ENCODE peak calls at places on chromosomes 6 and 20, in eight cellular contexts. Z, F, B, L, R, H, I and G are unnamed samples.

GRCh38 chr6:28683945-28684538 is 158.4 kb downstream of the GPX5 start:
- DNase-seq in Z (no peak), F (no peak), B (no peak), L (peak), R (peak), H (no peak), I (peak), G (no peak)

GRCh38 chr6:162772466-162772865 is 44.7 kb downstream of the PACRG start:
- DNase-seq in Z (no peak), F (no peak), B (no peak), L (no peak), R (no peak), H (no peak), I (no peak), G (no peak)

GRCh38 chr20:41064377-41064776 is 35.8 kb downstream of the TOP1 start:
- DNase-seq in Z (no peak), F (no peak), B (no peak), L (no peak), R (no peak), H (no peak), I (no peak), G (no peak)

GRCh38 chr6:100370265-100370664 is 94.5 kb downstream of the SIM1 start:
- DNase-seq in Z (no peak), F (no peak), B (no peak), L (no peak), R (no peak), H (no peak), I (no peak), G (no peak)

GRCh38 chr20:1871807-1872455 is 23.3 kb upstream of the SIRPA start:
- DNase-seq in Z (no peak), F (no peak), B (no peak), L (no peak), R (no peak), H (no peak), I (no peak), G (no peak)

GRCh38 chr20:49247792-49248191 is 28.6 kb downstream of the DDX27 start:
- DNase-seq in Z (no peak), F (no peak), B (no peak), L (no peak), R (no peak), H (no peak), I (no peak), G (no peak)

GRCh38 chr20:45341939-45342862 is 6.0 kb downstream of the SDC4 start:
- DNase-seq in Z (peak), F (peak), B (peak), L (peak), R (peak), H (peak), I (peak), G (peak)

GRCh38 chr20:39954585-39954984 is 734.5 kb downstream of the MAFB start:
- DNase-seq in Z (no peak), F (no peak), B (no peak), L (no peak), R (no peak), H (no peak), I (no peak), G (no peak)

GRCh38 chr6:156718647-156719394 is 58.4 kb upstream of the ARID1B start:
- DNase-seq in Z (no peak), F (peak), B (no peak), L (peak), R (no peak), H (peak), I (peak), G (peak)

GRCh38 chr6:88548891-88549505 is 382.9 kb upstream of the CNR1 start:
- DNase-seq in Z (no peak), F (no peak), B (no peak), L (no peak), R (no peak), H (no peak), I (no peak), G (no peak)

GRCh38 chr6:21423106-21423854 is 170.3 kb upstream of the SOX4 start:
- DNase-seq in Z (no peak), F (no peak), B (no peak), L (no peak), R (no peak), H (no peak), I (no peak), G (no peak)

GRCh38 chr6:50936277-50936681 is 117.6 kb downstream of the TFAP2B start:
- DNase-seq in Z (no peak), F (no peak), B (no peak), L (no peak), R (no peak), H (no peak), I (no peak), G (no peak)

GRCh38 chr6:105691971-105692370 is 289.1 kb upstream of the PREP start:
- DNase-seq in Z (no peak), F (no peak), B (no peak), L (no peak), R (no peak), H (no peak), I (no peak), G (no peak)

GRCh38 chr6:29509239-29509638 is 21.5 kb upstream of the MAS1L start:
- DNase-seq in Z (no peak), F (no peak), B (no peak), L (no peak), R (no peak), H (no peak), I (no peak), G (peak)

GRCh38 chr6:140001851-140002301 is 627.4 kb upstream of the CITED2 start:
- DNase-seq in Z (no peak), F (no peak), B (no peak), L (peak), R (no peak), H (no peak), I (no peak), G (no peak)

GRCh38 chr6:164331026-164331425 is 916.5 kb downstream of the QKI start:
- DNase-seq in Z (no peak), F (no peak), B (no peak), L (no peak), R (no peak), H (no peak), I (peak), G (no peak)

GRCh38 chr6:107310362-107310761 is 149.0 kb downstream of the PDSS2 start:
- DNase-seq in Z (no peak), F (no peak), B (no peak), L (no peak), R (no peak), H (no peak), I (no peak), G (no peak)

GRCh38 chr20:23595941-23596340 is 9.8 kb downstream of the CST9 start:
- DNase-seq in Z (no peak), F (no peak), B (no peak), L (no peak), R (no peak), H (no peak), I (no peak), G (no peak)

GRCh38 chr6:139588734-139589418 is 214.4 kb upstream of the CITED2 start:
- DNase-seq in Z (no peak), F (no peak), B (no peak), L (peak), R (no peak), H (no peak), I (no peak), G (no peak)

GRCh38 chr6:38876470-38876869 is 161.4 kb downstream of the DNAH8 start:
- DNase-seq in Z (no peak), F (no peak), B (no peak), L (no peak), R (no peak), H (no peak), I (no peak), G (no peak)

GRCh38 chr20:373171-373890 is 7.2 kb upstream of the TRIB3 start:
- DNase-seq in Z (peak), F (no peak), B (no peak), L (peak), R (peak), H (peak), I (peak), G (no peak)

GRCh38 chr6:45692021-45692420 is 314.3 kb upstream of the SUPT3H start:
- DNase-seq in Z (no peak), F (no peak), B (no peak), L (no peak), R (no peak), H (no peak), I (no peak), G (no peak)

GRCh38 chr6:45698046-45698445 is 317.6 kb downstream of the CLIC5 start:
- DNase-seq in Z (no peak), F (no peak), B (no peak), L (no peak), R (no peak), H (no peak), I (no peak), G (no peak)

GRCh38 chr6:45697605-45698004 is 318.1 kb downstream of the CLIC5 start:
- DNase-seq in Z (no peak), F (no peak), B (no peak), L (peak), R (peak), H (no peak), I (peak), G (no peak)

GRCh38 chr6:45699663-45700062 is 316.0 kb downstream of the CLIC5 start:
- DNase-seq in Z (no peak), F (no peak), B (no peak), L (no peak), R (no peak), H (no peak), I (no peak), G (no peak)

DNA sequence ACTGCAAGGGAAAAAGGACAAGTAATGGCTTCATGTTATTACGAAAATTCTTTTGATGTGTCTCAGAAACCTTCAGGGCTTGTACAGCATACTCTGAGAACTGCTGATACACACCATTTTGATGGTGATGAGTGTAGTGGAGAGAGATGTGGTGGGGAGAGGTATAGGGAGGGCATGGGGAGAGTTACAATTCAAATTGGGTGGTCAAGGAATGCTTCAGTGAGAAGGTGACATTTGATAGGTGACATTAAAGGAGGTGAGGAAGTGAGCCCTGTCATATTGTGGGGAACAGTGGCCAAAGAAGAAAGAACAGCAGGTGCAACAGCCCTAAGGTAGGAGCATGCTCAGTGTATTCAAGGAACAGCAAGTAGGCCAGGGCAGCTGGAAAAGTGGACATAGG is 318.9 kb downstream of the CLIC5 start:
- DNase-seq in Z (no peak), F (no peak), B (no peak), L (no peak), R (no peak), H (no peak), I (no peak), G (no peak)
- H3K27ac ChIP-seq in Z (no peak), F (no peak), B (no peak), L (peak), R (no peak), H (no peak), I (no peak), G (no peak)

GRCh38 chr20:64077876-64078551 is 1.3 kb downstream of the RGS19 start:
- DNase-seq in Z (no peak), F (no peak), B (no peak), L (no peak), R (no peak), H (no peak), I (no peak), G (no peak)
- H3K27ac ChIP-seq in Z (peak), F (peak), B (peak), L (no peak), R (peak), H (no peak), I (no peak), G (no peak)

GRCh38 chr6:90197854-90198496 is 98.7 kb downstream of the BACH2 start:
- DNase-seq in Z (no peak), F (no peak), B (no peak), L (peak), R (no peak), H (peak), I (no peak), G (no peak)
- H3K27ac ChIP-seq in Z (no peak), F (no peak), B (no peak), L (peak), R (no peak), H (no peak), I (no peak), G (no peak)

GRCh38 chr20:31945319-31945718 is 6.5 kb downstream of the PDRG1 start:
- DNase-seq in Z (no peak), F (no peak), B (no peak), L (no peak), R (no peak), H (no peak), I (no peak), G (no peak)
- H3K27ac ChIP-seq in Z (no peak), F (no peak), B (no peak), L (no peak), R (peak), H (no peak), I (no peak), G (no peak)

GRCh38 chr20:19960745-19961144 is 56.4 kb upstream of the NAA20 start:
- DNase-seq in Z (no peak), F (no peak), B (no peak), L (no peak), R (no peak), H (no peak), I (no peak), G (no peak)
- H3K27ac ChIP-seq in Z (no peak), F (no peak), B (no peak), L (no peak), R (no peak), H (peak), I (no peak), G (no peak)

DNA sequence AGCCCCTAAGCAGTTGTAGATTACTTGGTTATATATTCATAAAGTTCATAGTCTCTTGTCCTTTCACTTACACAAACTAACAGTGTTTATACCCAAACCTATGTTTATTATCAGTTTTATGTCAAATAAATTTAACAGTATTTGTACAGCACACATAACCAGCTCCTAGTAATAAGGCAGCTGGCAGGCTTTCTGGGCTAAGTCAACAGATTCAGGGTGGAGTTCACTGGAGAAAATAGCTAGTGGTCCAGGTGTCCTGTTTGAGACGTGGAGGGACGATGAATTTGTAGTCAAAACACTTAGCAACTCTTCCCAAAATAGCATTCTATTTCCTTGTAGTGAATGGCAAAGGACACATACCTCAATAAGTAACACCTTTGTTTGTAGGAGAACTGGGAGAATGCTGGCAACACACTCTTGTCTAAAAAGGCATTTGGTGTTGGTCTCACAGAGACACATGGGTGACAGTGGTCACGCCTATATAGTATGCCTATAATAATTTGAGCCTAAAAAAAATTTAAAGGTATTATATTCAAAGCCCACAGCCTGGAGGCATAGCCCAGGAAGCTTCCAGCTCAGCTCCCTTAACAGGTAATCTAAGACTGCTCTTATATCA is 156.4 kb upstream of the CARMIL1 start:
- DNase-seq in Z (no peak), F (no peak), B (no peak), L (no peak), R (no peak), H (no peak), I (no peak), G (no peak)
- H3K27ac ChIP-seq in Z (no peak), F (peak), B (no peak), L (no peak), R (no peak), H (peak), I (no peak), G (peak)